ENCODE peak calls at places on chromosomes 7 and 10, in six cellular contexts. G is astrocyte of the spinal cord, F is NB4, J is dorsolateral prefrontal cortex, Z is AG10803, X is mucosa of descending colon. B is an unnamed sample.

GRCh38 chr10:85926986-85927385 is 439.6 kb downstream of the GRID1 start:
- DNase-seq in F (no peak), X (no peak), G (no peak), J (no peak), Z (no peak), B (no peak)

GRCh38 chr7:98203261-98203963 is 7.8 kb upstream of the BHLHA15 start:
- DNase-seq in X (no peak), J (no peak), F (no peak), G (no peak), Z (no peak), B (no peak)

GRCh38 chr7:92448185-92448747 is 984 bp downstream of the GATAD1 start:
- DNase-seq in X (peak), F (peak), G (peak), Z (peak), J (peak), B (peak)

GRCh38 chr10:60073781-60074656 is 167.7 kb upstream of the CCDC6 start:
- DNase-seq in G (no peak), X (no peak), F (no peak), J (no peak), Z (no peak), B (no peak)

GRCh38 chr10:61271127-61271780 is 181.9 kb downstream of the TMEM26 start:
- DNase-seq in J (no peak), Z (peak), F (no peak), X (no peak), G (peak), B (peak)

GRCh38 chr10:12111528-12111927 is 17.9 kb upstream of the SEC61A2 start:
- DNase-seq in G (no peak), F (no peak), X (no peak), Z (no peak), J (no peak), B (no peak)

GRCh38 chr10:63319231-63319630 is 146.5 kb downstream of the JMJD1C start:
- DNase-seq in F (no peak), J (no peak), G (no peak), Z (no peak), X (no peak), B (no peak)

GRCh38 chr7:106944035-106944665 is 79.1 kb downstream of the PIK3CG start:
- DNase-seq in G (no peak), F (no peak), J (no peak), X (no peak), Z (no peak), B (no peak)

GRCh38 chr7:37050801-37051200 is 326.5 kb upstream of the AOAH start:
- DNase-seq in Z (no peak), F (no peak), X (no peak), J (no peak), G (no peak), B (no peak)

GRCh38 chr10:28219241-28219640 is 83.6 kb downstream of the MPP7 start:
- DNase-seq in Z (peak), X (no peak), G (peak), F (no peak), J (no peak), B (peak)

GRCh38 chr7:6614941-6615737 is at the start of gene ZNF853:
- DNase-seq in J (peak), X (no peak), F (peak), G (no peak), Z (no peak), B (no peak)

GRCh38 chr7:45874408-45875131 is 1.7 kb upstream of the CCDC201 start:
- DNase-seq in G (peak), X (no peak), J (no peak), F (no peak), Z (peak), B (peak)

GRCh38 chr10:66322777-66323176 is 603.1 kb upstream of the LRRTM3 start:
- DNase-seq in F (no peak), G (peak), Z (no peak), J (no peak), X (no peak), B (no peak)

GRCh38 chr7:28573059-28573553 is 160.8 kb downstream of the CREB5 start:
- DNase-seq in Z (peak), X (no peak), G (peak), F (no peak), J (peak), B (peak)

GRCh38 chr10:11886851-11887250 is 63.7 kb downstream of the PROSER2 start:
- DNase-seq in X (no peak), J (no peak), G (no peak), Z (no peak), F (no peak), B (no peak)

GRCh38 chr10:50788951-50789904 is 49.5 kb downstream of the ASAH2B start:
- DNase-seq in G (peak), J (no peak), F (peak), Z (peak), X (no peak), B (peak)

DNA sequence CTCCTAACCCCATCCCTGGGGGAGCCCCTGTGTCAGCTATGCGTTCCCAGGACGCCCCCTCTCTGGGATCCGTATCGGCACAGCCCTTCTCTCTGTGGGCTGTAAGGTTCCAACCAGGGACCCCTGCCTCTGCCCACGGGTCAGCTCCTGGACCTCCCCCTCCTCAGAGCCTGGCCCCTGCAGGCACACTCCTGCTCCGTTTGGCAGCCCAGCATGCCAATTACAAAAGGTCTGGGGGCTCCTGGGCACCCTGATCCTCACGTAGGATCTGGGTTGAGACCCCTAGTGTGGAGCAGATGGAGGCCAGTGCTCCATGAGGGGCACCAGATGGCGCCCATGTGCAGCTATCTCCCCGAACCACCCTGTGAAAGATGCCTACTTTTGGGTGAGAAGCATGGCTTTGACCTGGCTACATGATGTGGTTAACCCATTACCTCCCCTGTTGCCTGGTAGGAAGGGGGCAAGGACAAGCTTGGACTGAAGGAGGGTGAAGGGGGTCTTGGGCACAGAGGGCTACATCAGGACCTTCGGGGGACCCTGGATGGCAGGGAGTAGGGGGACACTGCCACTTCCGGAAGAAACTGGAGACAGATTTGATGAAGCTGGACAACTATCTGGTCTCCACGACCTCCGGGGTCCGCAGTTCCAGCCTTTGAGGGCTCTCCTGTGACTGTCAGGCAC is 9.0 kb downstream of the TACR2 start:
- DNase-seq in Z (no peak), J (no peak), G (no peak), X (no peak), F (peak), B (no peak)
- TF ChIP-seq CTCF in Z (peak), J (peak), G (peak), X (no peak), F (peak), B (peak)

DNA sequence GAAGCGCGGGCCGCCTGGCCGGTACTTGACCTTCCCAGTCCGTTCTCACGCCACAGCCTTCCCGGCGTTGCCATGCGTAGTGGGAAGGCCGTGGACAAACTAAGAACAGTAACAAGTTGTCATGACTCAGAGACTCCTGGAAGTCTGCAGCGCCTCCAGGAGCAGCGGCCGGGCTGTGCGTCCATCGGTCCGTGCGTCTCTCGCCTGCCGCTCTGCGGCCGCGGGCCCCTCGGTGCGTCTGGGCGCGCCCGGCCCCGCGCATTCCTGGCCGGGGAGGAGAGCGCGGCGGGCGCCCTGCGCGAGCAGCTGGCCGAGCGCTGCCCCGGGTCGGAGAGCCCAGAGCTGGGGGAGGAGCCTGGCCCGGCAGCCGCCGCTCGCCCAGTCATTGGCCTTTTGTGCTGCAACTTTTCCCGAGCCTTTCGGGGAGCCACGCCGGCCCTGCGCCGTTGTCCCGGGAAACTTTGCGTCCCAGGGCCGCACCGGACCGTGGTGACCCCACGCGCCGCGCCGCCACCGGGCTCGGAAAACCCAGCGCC is 123.7 kb downstream of the TACC2 start:
- DNase-seq in X (peak), J (no peak), F (peak), Z (peak), G (peak), B (peak)
- H3K4me3 ChIP-seq in X (peak), J (peak), F (peak), Z (peak), G (peak), B (peak)

GRCh38 chr10:22475857-22476600 is 130.7 kb downstream of the SPAG6 start:
- DNase-seq in X (no peak), J (no peak), F (peak), Z (no peak), G (no peak), B (no peak)
- TF ChIP-seq CTCF in X (no peak), J (no peak), F (no peak), Z (no peak), G (no peak), B (no peak)

GRCh38 chr10:79207726-79208125 is 139.0 kb downstream of the ZMIZ1 start:
- DNase-seq in F (no peak), Z (no peak), J (no peak), G (no peak), X (no peak), B (no peak)

GRCh38 chr10:79209831-79210230 is 137.4 kb upstream of the PPIF start:
- DNase-seq in J (peak), F (no peak), G (no peak), Z (no peak), X (no peak), B (no peak)

GRCh38 chr10:79209340-79209739 is 137.9 kb upstream of the PPIF start:
- DNase-seq in F (no peak), X (no peak), J (peak), G (no peak), Z (no peak), B (no peak)

GRCh38 chr10:79207096-79207357 is 138.3 kb downstream of the ZMIZ1 start:
- DNase-seq in F (no peak), J (no peak), X (no peak), G (no peak), Z (no peak), B (no peak)

DNA sequence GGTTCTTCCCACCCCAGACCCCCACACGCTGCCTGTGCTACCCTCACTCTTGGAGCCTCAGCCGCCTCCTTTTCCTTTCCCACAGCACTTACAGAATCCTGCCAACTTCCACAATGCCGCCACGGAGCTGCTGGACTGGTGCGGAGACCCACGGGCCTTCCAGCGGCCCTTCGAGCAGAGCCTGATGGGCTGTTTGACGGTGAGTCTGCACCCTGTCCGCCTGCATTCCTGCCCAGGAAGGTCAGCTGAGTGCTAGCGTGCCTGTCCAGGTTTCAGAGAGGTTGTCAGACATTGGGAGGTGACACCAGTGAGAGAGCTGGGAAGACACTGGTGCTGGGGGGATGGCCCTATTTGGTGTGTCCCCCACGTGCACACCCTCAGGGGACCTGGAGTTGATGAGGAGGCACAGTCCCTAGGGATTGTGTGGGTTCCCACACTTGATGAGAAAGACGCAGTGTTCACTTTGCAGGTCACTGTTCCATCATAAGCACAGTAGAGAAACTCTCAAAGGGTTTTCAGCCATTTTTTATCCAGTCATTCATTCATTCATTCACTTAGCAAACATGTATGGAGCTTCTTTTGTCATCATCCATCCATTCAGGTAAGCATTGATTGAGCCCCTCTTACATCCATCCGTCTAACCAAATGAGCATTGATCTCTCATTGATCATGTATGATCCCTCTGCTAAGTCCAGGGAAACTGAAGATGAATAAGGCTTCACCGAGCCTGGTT is 138.9 kb upstream of the PPIF start:
- DNase-seq in J (no peak), X (no peak), G (no peak), Z (no peak), F (peak), B (no peak)
- H3K4me3 ChIP-seq in J (no peak), X (no peak), G (no peak), Z (no peak), F (no peak), B (no peak)

GRCh38 chr7:149422914-149423285 is 38.0 kb downstream of the ZNF777 start:
- DNase-seq in J (peak), X (peak), G (no peak), Z (no peak), F (no peak), B (no peak)

GRCh38 chr7:149420006-149420405 is 40.9 kb downstream of the ZNF777 start:
- DNase-seq in X (no peak), F (no peak), Z (no peak), G (no peak), J (no peak), B (no peak)

GRCh38 chr7:149423441-149423970 is 37.4 kb downstream of the ZNF777 start:
- DNase-seq in G (no peak), F (no peak), X (no peak), J (peak), Z (no peak), B (no peak)

GRCh38 chr7:149427096-149427680 is 33.7 kb downstream of the ZNF777 start:
- DNase-seq in Z (peak), G (no peak), X (no peak), J (no peak), F (no peak), B (no peak)

DNA sequence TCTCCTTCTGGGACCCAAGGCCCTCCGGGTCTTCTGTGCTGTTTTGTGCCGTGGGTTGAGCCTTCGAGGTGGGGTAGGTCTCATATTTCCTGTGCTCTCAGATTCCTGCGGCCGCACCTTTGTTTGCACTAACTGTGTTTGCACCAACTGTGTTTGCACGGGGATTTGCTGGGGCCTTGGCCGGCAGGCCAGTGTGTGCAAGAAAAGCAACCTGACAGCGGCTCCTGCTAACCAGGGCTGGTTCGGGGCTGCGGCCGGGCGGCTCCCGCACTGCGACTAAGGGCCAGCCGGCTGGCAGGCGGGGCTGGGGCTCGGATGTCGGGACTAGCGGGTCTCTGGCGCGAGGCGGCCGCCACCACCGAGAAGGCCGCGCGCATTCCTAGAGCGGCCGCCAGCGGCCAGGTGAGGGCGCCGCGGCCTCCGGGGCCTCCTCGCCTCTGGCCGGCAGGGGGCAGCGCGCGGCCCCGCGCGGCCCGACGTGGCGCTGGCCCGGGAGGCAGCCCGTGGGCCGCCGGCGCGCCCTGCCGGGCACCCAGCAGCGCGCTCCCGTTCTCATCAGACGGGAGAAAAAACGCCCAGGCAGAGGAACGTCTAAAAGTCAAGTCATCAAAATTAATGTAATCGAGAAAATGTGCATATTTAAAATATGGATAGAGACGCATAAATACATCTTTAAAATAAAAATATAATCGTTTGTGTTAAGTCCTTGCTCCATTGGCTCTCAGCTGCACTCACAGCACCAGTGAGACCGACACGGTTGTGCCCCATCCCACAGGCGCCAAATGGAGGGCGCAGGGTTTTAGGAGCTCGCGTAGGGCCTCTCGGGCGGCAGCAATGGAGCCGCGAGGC is 38.6 kb downstream of the ZNF777 start:
- DNase-seq in Z (peak), J (peak), G (peak), F (peak), X (peak), B (peak)
- TF ChIP-seq CTCF in Z (peak), J (peak), G (peak), F (peak), X (peak), B (peak)

DNA sequence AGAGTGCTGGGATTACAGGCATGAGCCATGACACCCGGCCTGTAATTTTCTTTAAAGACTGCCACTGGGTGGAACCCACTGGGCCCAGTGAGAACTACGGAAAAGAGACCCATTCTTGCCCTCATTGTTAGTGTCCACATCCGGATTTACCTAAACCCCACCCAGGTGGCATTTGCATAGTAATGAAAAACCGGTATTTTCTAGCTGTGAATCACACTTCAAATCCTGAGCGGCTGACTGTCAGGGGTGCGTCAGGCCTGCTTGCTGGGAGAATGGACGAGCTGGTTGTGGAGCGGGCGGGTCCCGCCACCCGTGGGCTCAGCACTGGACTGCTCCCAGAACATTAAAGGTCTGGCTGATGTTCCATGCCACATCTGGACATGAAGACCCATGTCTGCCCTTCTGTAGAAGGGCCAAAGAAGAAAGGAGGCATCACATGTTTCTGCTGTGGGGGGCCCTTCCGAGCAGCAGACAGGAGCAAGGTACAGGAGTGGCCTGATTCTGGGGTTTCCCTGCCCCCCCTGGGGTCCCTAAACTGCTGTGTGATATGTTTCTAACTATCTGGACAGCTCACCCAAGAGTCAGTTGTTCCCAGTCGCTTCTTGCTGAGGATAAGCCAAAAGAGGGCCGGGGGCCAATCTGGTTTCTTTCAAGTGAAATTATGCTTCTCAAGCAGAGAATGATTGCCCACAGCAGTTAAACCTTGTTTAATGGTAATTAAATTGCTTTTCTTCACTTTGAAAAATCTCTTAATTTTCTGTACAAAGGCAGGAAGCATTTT is 46.4 kb downstream of the KIAA1217 start:
- DNase-seq in J (no peak), F (no peak), Z (no peak), G (no peak), X (no peak), B (no peak)
- H3K4me3 ChIP-seq in J (no peak), F (no peak), Z (no peak), G (no peak), X (no peak), B (no peak)

DNA sequence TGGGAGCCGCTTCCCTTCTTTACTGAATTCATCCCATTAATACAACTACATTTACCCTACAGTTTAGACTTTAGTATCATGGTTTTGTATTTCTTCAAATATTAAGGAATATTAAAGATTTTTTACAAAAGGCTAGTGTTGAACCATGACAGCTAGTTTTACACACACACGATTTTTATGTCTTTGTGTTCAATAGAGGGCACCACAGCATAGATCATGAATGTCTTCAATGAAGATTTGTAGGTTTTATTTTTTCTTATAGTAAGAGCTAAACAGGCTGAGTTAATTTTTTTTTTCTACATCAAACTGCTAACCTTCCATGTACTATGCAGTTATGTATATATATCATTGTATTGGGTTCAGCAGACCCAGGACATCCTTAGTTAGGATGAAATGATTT is 76.9 kb downstream of the SNX10 start:
- DNase-seq in X (no peak), Z (peak), F (no peak), J (no peak), G (peak), B (peak)
- TF ChIP-seq CTCF in X (no peak), Z (peak), F (no peak), J (peak), G (peak), B (peak)

GRCh38 chr10:97796651-97797050 is 24.9 kb upstream of the SFRP5 start:
- DNase-seq in J (no peak), Z (no peak), X (no peak), G (no peak), F (no peak), B (no peak)

GRCh38 chr10:97798958-97799565 is 27.3 kb upstream of the SFRP5 start:
- DNase-seq in G (no peak), F (no peak), J (no peak), X (no peak), Z (no peak), B (no peak)

GRCh38 chr10:97800474-97800873 is 28.7 kb upstream of the SFRP5 start:
- DNase-seq in X (no peak), Z (no peak), F (no peak), G (no peak), J (no peak), B (no peak)

GRCh38 chr10:97792058-97792721 is 20.4 kb upstream of the SFRP5 start:
- DNase-seq in Z (peak), F (peak), J (peak), G (peak), X (peak), B (peak)

GRCh38 chr10:97795886-97796285 is 24.1 kb upstream of the SFRP5 start:
- DNase-seq in Z (no peak), J (no peak), X (no peak), F (no peak), G (no peak), B (no peak)
- H3K4me3 ChIP-seq in Z (no peak), J (no peak), X (no peak), F (no peak), G (no peak), B (no peak)

GRCh38 chr10:123948030-123948823 is 56.6 kb upstream of the CPXM2 start:
- DNase-seq in J (no peak), X (no peak), F (no peak), Z (no peak), G (no peak), B (no peak)

GRCh38 chr10:123952099-123952498 is 60.5 kb upstream of the CPXM2 start:
- DNase-seq in F (no peak), Z (no peak), X (no peak), J (no peak), G (no peak), B (no peak)
- TF ChIP-seq CTCF in F (no peak), Z (no peak), X (no peak), J (no peak), G (no peak), B (no peak)